ENCODE peak calls at places on chromosomes 6 and 20, in seven cellular contexts. G is endothelial cell of umbilical vein, Q is uterus, B is GM12892, P is IMR-90, O is sigmoid colon, Z is transverse colon. I is an unnamed sample.

GRCh38 chr20:16801919-16802651 is 53.9 kb downstream of the OTOR start:
- DNase-seq in G (peak), Q (peak), B (no peak), P (peak), O (peak), Z (peak), I (peak)

GRCh38 chr6:35473075-35473848 is 5.1 kb downstream of the RPL10A start:
- DNase-seq in G (no peak), Q (no peak), B (no peak), P (no peak), O (no peak), Z (no peak), I (no peak)

GRCh38 chr20:9068896-9069663 is at the start of gene PLCB4:
- DNase-seq in G (peak), Q (peak), B (no peak), P (peak), O (peak), Z (peak), I (peak)

GRCh38 chr6:53300656-53301551 is 47.8 kb downstream of the ELOVL5 start:
- DNase-seq in G (peak), Q (no peak), B (no peak), P (no peak), O (no peak), Z (no peak), I (no peak)

GRCh38 chr20:60579941-60580515 is 621.8 kb downstream of the CDH26 start:
- DNase-seq in G (no peak), Q (no peak), B (no peak), P (no peak), O (no peak), Z (no peak), I (no peak)

GRCh38 chr6:90468080-90468479 is 118.8 kb downstream of the MAP3K7 start:
- DNase-seq in G (no peak), Q (no peak), B (no peak), P (peak), O (no peak), Z (no peak), I (no peak)

GRCh38 chr6:65545920-65546319 is 161.1 kb downstream of the EYS start:
- DNase-seq in G (no peak), Q (no peak), B (no peak), P (no peak), O (no peak), Z (no peak), I (no peak)

GRCh38 chr6:156773935-156774871 is 3.0 kb upstream of the ARID1B start:
- DNase-seq in G (no peak), Q (no peak), B (no peak), P (no peak), O (no peak), Z (no peak), I (no peak)

DNA sequence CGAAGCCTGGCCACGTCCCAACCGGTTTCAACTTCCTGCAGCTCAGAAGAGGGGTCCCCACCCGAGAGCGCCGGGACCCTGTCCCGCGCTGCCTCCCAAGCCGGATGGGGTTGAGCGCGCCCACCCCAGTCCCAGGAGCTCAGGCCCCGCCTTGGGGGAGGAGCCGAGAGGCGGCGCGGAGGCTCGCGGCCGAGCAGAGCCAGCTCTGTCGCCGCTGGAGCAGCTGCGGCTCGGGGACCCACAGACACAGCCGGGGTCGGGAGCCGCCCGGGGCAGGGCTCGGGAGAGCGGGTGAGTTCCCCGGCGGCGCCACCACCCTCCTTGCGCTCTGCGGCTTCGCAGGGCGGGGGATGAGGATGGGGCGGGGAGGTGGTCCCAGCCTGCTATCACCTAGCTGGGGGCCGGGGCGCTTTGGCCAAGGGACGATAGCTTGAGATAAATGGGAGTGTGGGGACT is at the start of gene PPP1R16B:
- DNase-seq in G (peak), Q (no peak), B (peak), P (no peak), O (no peak), Z (peak), I (peak)
- TF ChIP-seq POLR2A in G (peak), Q (peak), B (peak), P (no peak), O (no peak), Z (peak), I (no peak)

GRCh38 chr6:18387061-18387721 is at the start of gene RNF144B:
- DNase-seq in G (peak), Q (peak), B (peak), P (peak), O (peak), Z (peak), I (peak)
- TF ChIP-seq POLR2A in G (peak), Q (peak), B (no peak), P (no peak), O (peak), Z (peak), I (peak)

GRCh38 chr6:85610182-85610895 is 16.7 kb upstream of the SNX14 start:
- DNase-seq in G (no peak), Q (no peak), B (no peak), P (no peak), O (no peak), Z (no peak), I (no peak)

GRCh38 chr6:85614780-85615179 is 21.1 kb upstream of the SNX14 start:
- DNase-seq in G (no peak), Q (no peak), B (no peak), P (no peak), O (no peak), Z (no peak), I (no peak)

GRCh38 chr6:85612690-85613474 is 19.2 kb upstream of the SNX14 start:
- DNase-seq in G (no peak), Q (no peak), B (no peak), P (no peak), O (no peak), Z (no peak), I (no peak)
- TF ChIP-seq POLR2A in G (no peak), Q (no peak), B (peak), P (no peak), O (no peak), Z (no peak), I (no peak)

GRCh38 chr6:38158762-38159350 is 339.3 kb downstream of the ZFAND3 start:
- DNase-seq in G (no peak), Q (no peak), B (no peak), P (no peak), O (no peak), Z (no peak), I (no peak)

GRCh38 chr6:38155144-38155543 is 335.6 kb downstream of the ZFAND3 start:
- DNase-seq in G (peak), Q (no peak), B (no peak), P (peak), O (no peak), Z (no peak), I (no peak)

GRCh38 chr6:38156818-38157565 is 337.5 kb downstream of the ZFAND3 start:
- DNase-seq in G (no peak), Q (no peak), B (no peak), P (no peak), O (no peak), Z (no peak), I (no peak)

GRCh38 chr6:38155576-38156204 is 336.2 kb downstream of the ZFAND3 start:
- DNase-seq in G (peak), Q (no peak), B (no peak), P (peak), O (no peak), Z (no peak), I (no peak)

GRCh38 chr6:38157905-38158304 is 338.4 kb downstream of the ZFAND3 start:
- DNase-seq in G (no peak), Q (no peak), B (no peak), P (no peak), O (no peak), Z (no peak), I (no peak)
- TF ChIP-seq POLR2A in G (no peak), Q (no peak), B (no peak), P (no peak), O (no peak), Z (no peak), I (no peak)

DNA sequence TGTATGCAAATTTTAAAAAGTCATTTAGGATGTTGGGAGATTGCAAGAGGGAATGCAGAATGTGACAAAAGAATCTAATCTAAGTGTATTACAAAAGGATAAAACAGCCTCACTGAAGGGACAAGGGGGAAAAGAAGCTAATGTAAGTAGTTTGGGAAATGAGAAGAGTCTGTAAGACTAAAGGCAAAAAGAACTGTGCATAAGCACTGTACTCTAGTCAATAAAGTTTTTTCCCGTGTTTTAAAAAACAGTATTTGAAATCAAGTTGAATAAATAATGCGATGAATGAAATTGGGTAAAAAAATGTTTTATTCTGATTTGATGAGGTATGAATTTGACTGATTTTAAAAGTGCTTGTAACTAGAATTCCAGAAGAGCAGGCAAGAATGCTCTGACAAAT is 149.8 kb downstream of the VEGFA start:
- DNase-seq in G (no peak), Q (no peak), B (no peak), P (no peak), O (no peak), Z (no peak), I (no peak)
- TF ChIP-seq POLR2A in G (no peak), Q (no peak), B (no peak), P (no peak), O (no peak), Z (no peak), I (no peak)

GRCh38 chr6:134516582-134516981 is 198.7 kb upstream of the SGK1 start:
- DNase-seq in G (no peak), Q (no peak), B (no peak), P (no peak), O (no peak), Z (no peak), I (no peak)

GRCh38 chr6:134517863-134518262 is 200.0 kb upstream of the SGK1 start:
- DNase-seq in G (no peak), Q (no peak), B (no peak), P (no peak), O (no peak), Z (no peak), I (peak)

GRCh38 chr6:134519456-134519855 is 201.5 kb upstream of the SGK1 start:
- DNase-seq in G (peak), Q (peak), B (no peak), P (peak), O (no peak), Z (no peak), I (no peak)

GRCh38 chr6:134515976-134516375 is 198.1 kb upstream of the SGK1 start:
- DNase-seq in G (no peak), Q (no peak), B (no peak), P (no peak), O (no peak), Z (no peak), I (no peak)

DNA sequence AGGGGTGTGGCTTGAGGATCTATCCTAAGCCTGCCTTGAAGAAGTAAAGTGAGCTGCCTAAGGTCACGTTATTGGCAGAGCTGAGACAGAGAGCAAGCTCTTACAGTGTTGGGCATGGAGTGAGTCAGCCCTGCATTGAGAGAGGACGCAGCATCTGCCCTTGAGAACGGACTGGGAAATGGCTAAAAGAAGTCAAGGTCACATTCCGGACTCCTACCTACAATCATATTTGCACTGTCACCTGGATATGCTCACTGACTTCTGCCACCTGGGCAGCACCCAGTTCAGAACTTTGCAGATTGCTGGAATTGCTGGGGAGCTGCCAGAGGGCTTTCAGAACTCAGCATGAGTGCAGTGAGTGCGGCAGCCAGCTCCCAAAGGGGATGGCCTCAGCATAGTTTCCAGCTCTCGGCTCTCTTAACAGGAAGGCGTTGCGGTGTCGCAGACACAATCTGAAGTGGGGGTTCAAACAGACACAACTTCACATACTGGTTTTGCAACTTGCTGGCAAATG is 199.3 kb upstream of the SGK1 start:
- DNase-seq in G (peak), Q (peak), B (no peak), P (peak), O (peak), Z (no peak), I (peak)
- TF ChIP-seq POLR2A in G (no peak), Q (no peak), B (no peak), P (no peak), O (no peak), Z (no peak), I (no peak)

DNA sequence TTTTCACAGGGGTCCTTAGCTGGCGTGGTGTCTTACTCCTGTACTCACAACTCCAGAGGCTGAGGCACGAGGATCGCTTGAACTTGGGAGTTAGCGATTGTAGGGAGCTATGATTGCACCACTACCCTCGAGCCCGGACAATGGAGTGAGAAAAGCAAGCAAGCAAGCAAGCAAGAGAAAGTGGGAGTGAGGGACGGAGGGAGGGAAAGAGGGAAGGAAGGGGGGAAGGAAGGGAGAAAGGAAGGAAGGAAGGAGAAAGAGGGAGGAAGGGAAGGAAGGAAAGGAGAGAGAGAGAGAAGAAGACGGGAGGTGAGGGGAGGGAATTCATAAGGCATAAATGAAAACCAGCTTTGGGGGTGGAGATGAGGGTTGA is 120.5 kb downstream of the TRIM27 start:
- DNase-seq in G (no peak), Q (no peak), B (no peak), P (no peak), O (no peak), Z (no peak), I (no peak)
- TF ChIP-seq POLR2A in G (no peak), Q (no peak), B (no peak), P (no peak), O (no peak), Z (no peak), I (no peak)

GRCh38 chr6:162124710-162125435 is 602.7 kb downstream of the PRKN start:
- DNase-seq in G (no peak), Q (no peak), B (no peak), P (no peak), O (no peak), Z (no peak), I (no peak)

GRCh38 chr6:162123797-162124196 is 603.8 kb downstream of the PRKN start:
- DNase-seq in G (no peak), Q (no peak), B (no peak), P (no peak), O (no peak), Z (no peak), I (no peak)

GRCh38 chr6:162125659-162126058 is 601.9 kb downstream of the PRKN start:
- DNase-seq in G (no peak), Q (no peak), B (no peak), P (no peak), O (no peak), Z (no peak), I (no peak)
- TF ChIP-seq POLR2A in G (no peak), Q (no peak), B (no peak), P (no peak), O (no peak), Z (no peak), I (no peak)

DNA sequence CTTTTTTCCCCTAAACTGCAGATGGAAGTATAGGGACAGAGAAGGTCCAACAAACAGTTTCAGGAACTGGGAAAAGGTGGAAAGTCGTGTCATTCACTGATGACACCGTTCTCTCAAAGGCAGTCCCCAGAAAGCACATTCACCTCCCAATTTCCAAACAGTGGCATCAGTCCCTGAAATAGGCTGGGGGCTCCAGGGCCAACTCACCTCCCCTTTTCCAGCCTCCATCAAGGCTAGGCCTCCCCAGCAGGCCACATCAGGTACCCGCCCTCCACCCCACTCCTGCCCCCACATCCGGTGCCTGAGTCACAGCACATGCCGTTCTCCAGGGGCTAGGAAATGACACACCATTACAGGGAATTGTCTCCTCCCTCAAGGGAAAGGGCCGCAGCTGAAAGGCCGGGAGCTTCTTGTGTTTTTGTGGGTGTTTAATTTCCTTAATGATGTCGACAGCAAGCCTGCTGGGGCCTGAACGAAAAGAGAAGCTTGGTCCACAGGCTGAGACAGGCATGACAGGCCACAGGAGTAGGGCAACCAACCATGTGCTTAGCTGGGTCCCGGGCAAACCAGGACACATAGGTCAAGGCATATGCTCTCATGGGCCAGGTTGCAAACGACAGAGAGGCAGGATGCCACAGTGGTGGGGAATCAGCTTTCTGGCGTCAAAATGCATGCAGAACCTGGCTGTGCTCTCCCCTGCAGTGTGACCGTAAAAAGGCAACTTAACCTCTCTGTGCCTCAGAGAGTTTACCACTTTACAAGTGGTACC is 39.2 kb downstream of the ZMYND8 start:
- DNase-seq in G (peak), Q (peak), B (peak), P (peak), O (peak), Z (peak), I (peak)
- TF ChIP-seq POLR2A in G (peak), Q (peak), B (no peak), P (peak), O (peak), Z (peak), I (peak)